ENCODE peak calls at places on chromosome 11, in four cellular contexts. R is foreskin fibroblast, B is AG10803, L is RWPE1. T is an unnamed sample.

GRCh38 chr11:44564198-44564597 is 1.3 kb upstream of the CD82 start:
- DNase-seq in L (no peak), B (no peak), R (no peak), T (no peak)

GRCh38 chr11:116499396-116500001 is 273.3 kb downstream of the BUD13 start:
- DNase-seq in L (peak), B (peak), R (peak), T (peak)

GRCh38 chr11:43327987-43328386 is 16.2 kb downstream of the API5 start:
- DNase-seq in R (peak), B (peak), L (peak), T (peak)

GRCh38 chr11:122976734-122977454 is 4.7 kb downstream of the BSX start:
- DNase-seq in B (no peak), L (no peak), R (no peak), T (no peak)

GRCh38 chr11:61076506-61077304 is 25.6 kb upstream of the CD5 start:
- DNase-seq in R (no peak), B (no peak), L (no peak), T (no peak)

GRCh38 chr11:43130616-43131015 is 181.2 kb upstream of the API5 start:
- DNase-seq in R (no peak), B (no peak), L (no peak), T (no peak)

GRCh38 chr11:110076388-110076965 is 16.7 kb upstream of the ZC3H12C start:
- DNase-seq in R (peak), L (peak), B (peak), T (no peak)

GRCh38 chr11:85647078-85647477 is 689 bp upstream of the TMEM126A start:
- DNase-seq in L (no peak), R (no peak), B (no peak), T (no peak)

GRCh38 chr11:105046898-105047579 is 1.9 kb upstream of the CARD16 start:
- DNase-seq in B (peak), L (peak), R (peak), T (peak)

GRCh38 chr11:44607324-44607962 is 42.0 kb downstream of the CD82 start:
- DNase-seq in B (peak), R (peak), L (no peak), T (no peak)

GRCh38 chr11:65381721-65382035 is 768 bp downstream of the SLC25A45 start:
- DNase-seq in L (peak), B (peak), R (peak), T (no peak)

GRCh38 chr11:107591098-107591445 is at the start of gene ELMOD1:
- DNase-seq in B (peak), R (peak), L (peak), T (no peak)

GRCh38 chr11:34602245-34602644 is 18.6 kb upstream of the EHF start:
- DNase-seq in R (no peak), B (no peak), L (peak), T (no peak)

GRCh38 chr11:27184458-27185312 is 144.1 kb downstream of the BBOX1 start:
- DNase-seq in R (peak), B (peak), L (peak), T (no peak)

GRCh38 chr11:117816151-117816741 is 8.3 kb downstream of the FXYD2 start:
- DNase-seq in L (peak), R (peak), B (peak), T (no peak)

GRCh38 chr11:108559904-108560303 is 33.7 kb downstream of the EXPH5 start:
- DNase-seq in B (peak), R (peak), L (no peak), T (peak)

GRCh38 chr11:71372693-71373657 is 75.2 kb downstream of the DHCR7 start:
- DNase-seq in L (peak), B (peak), R (peak), T (peak)

GRCh38 chr11:17770917-17771316 is 36.3 kb downstream of the KCNC1 start:
- DNase-seq in B (no peak), R (peak), L (no peak), T (no peak)

GRCh38 chr11:75031224-75031753 is 42.6 kb downstream of the NEU3 start:
- DNase-seq in L (peak), B (peak), R (peak), T (no peak)

GRCh38 chr11:2549080-2549479 is 104.3 kb downstream of the KCNQ1 start:
- DNase-seq in R (no peak), B (no peak), L (no peak), T (no peak)

GRCh38 chr11:65427691-65428577 is 5.3 kb downstream of the NEAT1 start:
- DNase-seq in L (no peak), B (peak), R (peak), T (peak)

GRCh38 chr11:73012121-73012863 is 129.8 kb downstream of the FCHSD2 start:
- DNase-seq in L (peak), B (peak), R (peak), T (peak)

GRCh38 chr11:38791346-38791961 is 2193.4 kb upstream of the RAG2 start:
- DNase-seq in B (peak), R (peak), L (peak), T (peak)

GRCh38 chr11:133947298-133947905 is 9.4 kb downstream of the IGSF9B start:
- DNase-seq in B (peak), L (peak), R (peak), T (no peak)

GRCh38 chr11:8773916-8774537 is 91.4 kb downstream of the RPL27A start:
- DNase-seq in L (no peak), B (no peak), R (no peak), T (no peak)

GRCh38 chr11:32420937-32421532 is 14.3 kb downstream of the WT1 start:
- DNase-seq in L (no peak), R (no peak), B (peak), T (no peak)

GRCh38 chr11:43116071-43116470 is 195.7 kb upstream of the API5 start:
- DNase-seq in L (no peak), R (no peak), B (no peak), T (no peak)

GRCh38 chr11:575324-575995 is 810 bp upstream of the PHRF1 start:
- DNase-seq in L (no peak), R (no peak), B (peak), T (no peak)

GRCh38 chr11:9568854-9569587 is 4.4 kb upstream of the WEE1 start:
- DNase-seq in B (peak), R (peak), L (peak), T (peak)

GRCh38 chr11:102914238-102915043 is 39.7 kb upstream of the MMP12 start:
- DNase-seq in B (peak), L (peak), R (peak), T (peak)

GRCh38 chr11:62004473-62004872 is 37.0 kb upstream of the FTH1 start:
- DNase-seq in R (peak), B (peak), L (no peak), T (peak)

GRCh38 chr11:76701701-76702100 is 31.2 kb upstream of the LRRC32 start:
- DNase-seq in R (peak), L (no peak), B (peak), T (peak)

GRCh38 chr11:56624661-56625110 is 10.0 kb upstream of the OR5M1 start:
- DNase-seq in B (peak), L (peak), R (peak), T (no peak)

GRCh38 chr11:2912498-2912897 is 16.7 kb downstream of the PHLDA2 start:
- DNase-seq in B (peak), L (peak), R (peak), T (no peak)

GRCh38 chr11:66856496-66857233 is at the start of gene LRFN4:
- DNase-seq in B (no peak), L (peak), R (no peak), T (no peak)

GRCh38 chr11:75270896-75271415 is 30.4 kb downstream of the TPBGL start:
- DNase-seq in L (peak), B (peak), R (peak), T (no peak)

GRCh38 chr11:47408598-47409439 is 429 bp downstream of the SLC39A13 start:
- DNase-seq in L (peak), R (peak), B (peak), T (peak)

GRCh38 chr11:66721939-66722338 is 7.1 kb downstream of the SPTBN2 start:
- DNase-seq in R (no peak), B (no peak), L (no peak), T (no peak)

DNA sequence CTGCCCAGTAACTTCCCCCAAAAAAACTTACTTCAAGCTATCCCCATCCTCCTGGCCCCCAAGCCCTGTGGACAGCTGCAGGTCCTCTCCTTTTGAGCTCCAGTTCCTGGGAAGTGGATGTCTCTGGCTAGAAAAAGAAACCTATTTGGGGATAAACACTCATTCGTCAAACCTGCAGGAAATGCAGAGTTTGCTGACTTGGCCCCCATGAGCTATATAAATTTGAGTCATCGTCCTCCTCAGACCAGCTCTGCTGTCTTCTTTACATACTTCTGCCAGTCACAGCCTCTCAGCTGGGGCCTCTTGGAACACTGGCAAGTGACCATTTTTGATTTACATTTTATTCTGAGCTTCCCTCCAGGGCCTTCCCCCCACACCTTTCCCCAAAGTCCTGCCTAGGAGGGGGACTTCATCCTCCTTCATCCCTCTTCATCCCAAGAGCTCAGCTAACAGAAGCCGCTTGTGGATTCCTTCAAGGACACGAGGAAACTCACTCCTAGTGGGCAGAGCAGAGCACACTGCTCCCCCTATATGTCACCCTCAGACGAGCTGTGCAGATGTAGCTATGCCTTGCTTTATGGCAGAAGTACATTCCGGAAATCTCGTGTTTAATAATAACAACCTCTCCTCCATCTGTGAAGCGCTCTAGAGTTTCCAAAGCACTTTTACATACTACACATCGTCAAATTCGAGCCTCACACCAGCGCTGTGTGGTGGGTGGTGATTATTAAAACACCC is 131.8 kb downstream of the FEZ1 start:
- DNase-seq in L (no peak), B (peak), R (peak), T (no peak)
- TF ChIP-seq CTCF in L (no peak), B (peak), R (peak), T (no peak)

DNA sequence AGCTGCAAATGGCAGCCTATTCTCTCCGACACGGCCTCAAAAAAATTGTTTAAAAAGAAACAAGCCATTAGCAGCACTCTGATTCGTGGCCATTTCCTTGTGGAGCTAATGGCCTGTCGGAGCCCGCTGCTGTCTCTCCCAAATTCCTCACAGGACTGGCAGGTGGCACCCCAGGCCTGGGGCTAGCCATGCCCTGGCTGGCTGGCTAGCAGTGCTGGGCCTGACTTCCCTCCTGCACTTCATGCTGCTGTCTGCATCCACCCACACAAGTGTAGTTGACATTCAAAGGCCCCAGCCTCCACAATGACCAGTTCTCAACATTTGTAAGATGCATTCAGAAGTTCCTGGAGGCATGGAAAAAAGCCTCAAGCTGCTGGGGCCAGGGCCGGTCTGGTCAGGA is 61.5 kb downstream of the SMCO4 start:
- DNase-seq in B (no peak), L (peak), R (no peak), T (no peak)
- TF ChIP-seq CTCF in B (no peak), L (no peak), R (no peak), T (no peak)

GRCh38 chr11:63907808-63908530 is 9.0 kb downstream of the RCOR2 start:
- DNase-seq in L (no peak), B (no peak), R (no peak), T (no peak)
- TF ChIP-seq CTCF in L (no peak), B (no peak), R (no peak), T (no peak)

DNA sequence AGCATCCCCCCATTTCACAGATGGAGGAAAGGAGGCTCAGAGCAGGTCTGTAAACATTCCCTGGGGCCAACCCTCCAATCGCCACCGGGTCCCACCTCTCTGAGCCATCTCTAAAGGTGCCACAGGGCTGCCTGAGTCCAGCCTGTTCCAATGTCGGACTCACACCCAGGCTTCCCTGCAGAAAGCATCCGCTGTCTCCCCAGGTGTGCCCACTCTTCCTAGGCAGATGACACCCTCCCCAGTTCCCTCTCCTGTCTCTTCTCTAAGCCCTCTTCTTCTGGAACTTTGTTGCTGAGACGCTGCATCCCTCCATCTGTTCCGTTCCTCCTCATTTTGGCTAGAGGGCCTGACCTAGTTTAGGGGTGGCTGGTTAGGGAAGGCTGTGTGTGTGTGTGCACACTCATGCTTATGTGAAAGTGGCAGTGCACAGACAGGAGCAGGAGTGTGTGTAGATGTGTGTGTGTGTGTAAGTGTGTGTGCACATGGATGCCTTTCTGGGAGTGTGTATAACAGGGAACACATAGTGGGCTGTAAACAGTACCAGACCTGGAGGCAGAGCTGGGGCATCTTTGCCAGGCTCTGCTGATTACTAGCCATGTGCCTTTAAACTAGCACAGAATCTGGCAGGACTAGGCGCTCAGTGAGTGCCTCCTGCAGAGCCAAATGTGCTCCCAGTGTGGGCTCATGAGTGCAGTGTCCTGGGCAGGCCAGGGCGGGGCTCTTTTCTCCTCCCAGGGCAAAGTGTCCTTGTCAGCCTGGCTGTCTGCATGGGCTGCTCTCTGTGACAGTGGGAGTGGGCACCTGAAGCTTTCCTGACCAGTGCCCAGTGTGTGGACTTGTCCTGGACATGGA is 77.3 kb upstream of the NECTIN1 start:
- DNase-seq in B (no peak), R (no peak), L (no peak), T (no peak)
- TF ChIP-seq CTCF in B (no peak), R (no peak), L (no peak), T (no peak)